ENCODE peak calls at places on chromosomes 12 and 14, in five cellular contexts. K is psoas muscle; E is nephron progenitor cell; Q is neural progenitor cell; V is stimulated activated CD4-positive, alpha-beta T cell treated with anti-CD3 and anti-CD28 coated beads, Interleukin-2, amount 100 ng/mL, for 4 hours. S is an unnamed sample.

GRCh38 chr14:86787782-86788181 is 1205.2 kb downstream of the GALC start:
- DNase-seq in K (no peak), E (no peak), Q (no peak), V (no peak), S (no peak)

GRCh38 chr12:42125372-42125767 is 19.3 kb downstream of the GXYLT1 start:
- DNase-seq in K (no peak), E (no peak), Q (no peak), V (no peak), S (no peak)

GRCh38 chr14:50813544-50813863 is 17.5 kb downstream of the NIN start:
- DNase-seq in K (no peak), E (no peak), Q (no peak), V (no peak), S (no peak)

GRCh38 chr12:14841761-14842160 is 1.6 kb downstream of the ART4 start:
- DNase-seq in K (peak), E (no peak), Q (no peak), V (no peak), S (no peak)

GRCh38 chr12:46124848-46125619 is 134.7 kb upstream of the SCAF11 start:
- DNase-seq in K (no peak), E (peak), Q (peak), V (peak), S (no peak)

GRCh38 chr14:23174266-23174665 is 9.2 kb downstream of the SLC7A8 start:
- DNase-seq in K (no peak), E (no peak), Q (no peak), V (no peak), S (no peak)

GRCh38 chr14:106538193-106538592 is 1011.8 kb downstream of the TMEM121 start:
- DNase-seq in K (no peak), E (no peak), Q (no peak), V (no peak), S (no peak)

GRCh38 chr14:106347291-106347778 is 821.0 kb downstream of the TMEM121 start:
- DNase-seq in K (no peak), E (no peak), Q (no peak), V (no peak), S (no peak)